ENCODE peak calls at places on chromosomes 12 and 14, in ten cellular contexts. One of them, this sample, is unnamed.

GRCh38 chr12:59086124-59086523 is 165.8 kb upstream of the LRIG3 start:
- DNase-seq in lower lobe of right lung: no peak
- DNase-seq in HFF-Myc: no peak
- DNase-seq in astrocyte of the spinal cord: no peak
- DNase-seq in fibroblast of the aortic adventitia: no peak
- DNase-seq in esophagus muscularis mucosa: no peak
- DNase-seq in foreskin fibroblast: no peak
- DNase-seq in HFFc6: no peak
- DNase-seq in type B pancreatic cell: no peak
- DNase-seq in tibial nerve: no peak
- DNase-seq in this sample: no peak

GRCh38 chr12:56252649-56253048 is 5.5 kb downstream of the ANKRD52 start:
- DNase-seq in lower lobe of right lung: no peak
- DNase-seq in HFF-Myc: no peak
- DNase-seq in astrocyte of the spinal cord: no peak
- DNase-seq in fibroblast of the aortic adventitia: no peak
- DNase-seq in esophagus muscularis mucosa: no peak
- DNase-seq in foreskin fibroblast: no peak
- DNase-seq in HFFc6: no peak
- DNase-seq in type B pancreatic cell: no peak
- DNase-seq in tibial nerve: no peak
- DNase-seq in this sample: no peak

GRCh38 chr14:94462219-94462551 is 9.6 kb upstream of the SERPINA11 start:
- DNase-seq in lower lobe of right lung: no peak
- DNase-seq in HFF-Myc: no peak
- DNase-seq in astrocyte of the spinal cord: no peak
- DNase-seq in fibroblast of the aortic adventitia: no peak
- DNase-seq in esophagus muscularis mucosa: no peak
- DNase-seq in foreskin fibroblast: no peak
- DNase-seq in HFFc6: no peak
- DNase-seq in type B pancreatic cell: no peak
- DNase-seq in tibial nerve: no peak
- DNase-seq in this sample: no peak

GRCh38 chr14:34203271-34203722 is 252.4 kb upstream of the EGLN3 start:
- DNase-seq in lower lobe of right lung: no peak
- DNase-seq in HFF-Myc: peak
- DNase-seq in astrocyte of the spinal cord: no peak
- DNase-seq in fibroblast of the aortic adventitia: no peak
- DNase-seq in esophagus muscularis mucosa: no peak
- DNase-seq in foreskin fibroblast: peak
- DNase-seq in HFFc6: no peak
- DNase-seq in type B pancreatic cell: no peak
- DNase-seq in tibial nerve: no peak
- DNase-seq in this sample: no peak

GRCh38 chr12:114834621-114835020 is 150.6 kb upstream of the TBX3 start:
- DNase-seq in lower lobe of right lung: no peak
- DNase-seq in HFF-Myc: peak
- DNase-seq in astrocyte of the spinal cord: peak
- DNase-seq in fibroblast of the aortic adventitia: peak
- DNase-seq in esophagus muscularis mucosa: no peak
- DNase-seq in foreskin fibroblast: peak
- DNase-seq in HFFc6: no peak
- DNase-seq in type B pancreatic cell: no peak
- DNase-seq in tibial nerve: no peak
- DNase-seq in this sample: no peak

GRCh38 chr14:69287096-69287991 is 27.4 kb downstream of the GALNT16 start:
- DNase-seq in lower lobe of right lung: no peak
- DNase-seq in HFF-Myc: no peak
- DNase-seq in astrocyte of the spinal cord: peak
- DNase-seq in fibroblast of the aortic adventitia: no peak
- DNase-seq in esophagus muscularis mucosa: no peak
- DNase-seq in foreskin fibroblast: no peak
- DNase-seq in HFFc6: no peak
- DNase-seq in type B pancreatic cell: no peak
- DNase-seq in tibial nerve: no peak
- DNase-seq in this sample: no peak

GRCh38 chr14:94635143-94635542 is 23.0 kb downstream of the SERPINA3 start:
- DNase-seq in lower lobe of right lung: no peak
- DNase-seq in HFF-Myc: no peak
- DNase-seq in astrocyte of the spinal cord: no peak
- DNase-seq in fibroblast of the aortic adventitia: no peak
- DNase-seq in esophagus muscularis mucosa: no peak
- DNase-seq in foreskin fibroblast: no peak
- DNase-seq in HFFc6: no peak
- DNase-seq in type B pancreatic cell: no peak
- DNase-seq in tibial nerve: no peak
- DNase-seq in this sample: no peak

GRCh38 chr14:106491851-106492250 is 965.5 kb downstream of the TMEM121 start:
- DNase-seq in lower lobe of right lung: no peak
- DNase-seq in HFF-Myc: no peak
- DNase-seq in astrocyte of the spinal cord: no peak
- DNase-seq in fibroblast of the aortic adventitia: no peak
- DNase-seq in esophagus muscularis mucosa: peak
- DNase-seq in foreskin fibroblast: no peak
- DNase-seq in HFFc6: no peak
- DNase-seq in type B pancreatic cell: no peak
- DNase-seq in tibial nerve: no peak
- DNase-seq in this sample: no peak

GRCh38 chr12:118126119-118126757 is 9.7 kb upstream of the PEBP1 start:
- DNase-seq in lower lobe of right lung: peak
- DNase-seq in HFF-Myc: no peak
- DNase-seq in astrocyte of the spinal cord: no peak
- DNase-seq in fibroblast of the aortic adventitia: no peak
- DNase-seq in esophagus muscularis mucosa: no peak
- DNase-seq in foreskin fibroblast: no peak
- DNase-seq in HFFc6: no peak
- DNase-seq in type B pancreatic cell: no peak
- DNase-seq in tibial nerve: no peak
- DNase-seq in this sample: no peak

GRCh38 chr14:101335061-101335661 is 226.1 kb upstream of the DIO3 start:
- DNase-seq in lower lobe of right lung: no peak
- DNase-seq in HFF-Myc: no peak
- DNase-seq in astrocyte of the spinal cord: no peak
- DNase-seq in fibroblast of the aortic adventitia: no peak
- DNase-seq in esophagus muscularis mucosa: peak
- DNase-seq in foreskin fibroblast: no peak
- DNase-seq in HFFc6: no peak
- DNase-seq in type B pancreatic cell: no peak
- DNase-seq in tibial nerve: no peak
- DNase-seq in this sample: peak

GRCh38 chr12:108570743-108571603 is 8.6 kb downstream of the ISCU start:
- DNase-seq in lower lobe of right lung: no peak
- DNase-seq in HFF-Myc: no peak
- DNase-seq in astrocyte of the spinal cord: peak
- DNase-seq in fibroblast of the aortic adventitia: peak
- DNase-seq in esophagus muscularis mucosa: peak
- DNase-seq in foreskin fibroblast: peak
- DNase-seq in HFFc6: peak
- DNase-seq in type B pancreatic cell: peak
- DNase-seq in tibial nerve: no peak
- DNase-seq in this sample: peak

GRCh38 chr14:106308839-106309389 is 782.5 kb downstream of the TMEM121 start:
- DNase-seq in lower lobe of right lung: peak
- DNase-seq in HFF-Myc: no peak
- DNase-seq in astrocyte of the spinal cord: no peak
- DNase-seq in fibroblast of the aortic adventitia: no peak
- DNase-seq in esophagus muscularis mucosa: no peak
- DNase-seq in foreskin fibroblast: peak
- DNase-seq in HFFc6: no peak
- DNase-seq in type B pancreatic cell: no peak
- DNase-seq in tibial nerve: no peak
- DNase-seq in this sample: no peak

DNA sequence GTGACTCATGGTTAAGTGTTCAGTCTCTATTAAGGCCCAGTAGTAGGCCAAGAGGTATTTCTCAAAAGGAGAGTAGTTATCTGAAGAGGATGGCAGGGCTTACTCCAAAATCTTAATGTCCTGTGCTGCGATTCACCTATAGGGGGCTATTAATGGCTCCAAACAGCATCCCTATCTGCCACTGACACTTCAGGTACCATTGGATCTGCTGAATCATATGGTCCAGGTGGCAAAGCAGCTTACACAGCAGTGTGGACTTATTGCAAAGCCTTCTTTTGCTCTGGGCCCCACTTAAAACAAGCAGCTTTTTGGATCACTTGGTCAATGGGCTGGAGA is 60.8 kb upstream of the ATP2B1 start:
- DNase-seq in lower lobe of right lung: no peak
- DNase-seq in HFF-Myc: no peak
- DNase-seq in astrocyte of the spinal cord: no peak
- DNase-seq in fibroblast of the aortic adventitia: no peak
- DNase-seq in esophagus muscularis mucosa: no peak
- DNase-seq in foreskin fibroblast: no peak
- DNase-seq in HFFc6: no peak
- DNase-seq in type B pancreatic cell: no peak
- DNase-seq in tibial nerve: no peak
- DNase-seq in this sample: no peak
- TF ChIP-seq CTCF in lower lobe of right lung: no peak
- TF ChIP-seq CTCF in HFF-Myc: no peak
- TF ChIP-seq CTCF in astrocyte of the spinal cord: no peak
- TF ChIP-seq CTCF in fibroblast of the aortic adventitia: no peak
- TF ChIP-seq CTCF in esophagus muscularis mucosa: no peak
- TF ChIP-seq CTCF in foreskin fibroblast: no peak
- TF ChIP-seq CTCF in HFFc6: peak
- TF ChIP-seq CTCF in type B pancreatic cell: no peak
- TF ChIP-seq CTCF in tibial nerve: no peak
- TF ChIP-seq CTCF in this sample: no peak

GRCh38 chr12:60845696-60846095 is 1249.9 kb downstream of the SLC16A7 start:
- DNase-seq in lower lobe of right lung: no peak
- DNase-seq in HFF-Myc: no peak
- DNase-seq in astrocyte of the spinal cord: no peak
- DNase-seq in fibroblast of the aortic adventitia: no peak
- DNase-seq in esophagus muscularis mucosa: no peak
- DNase-seq in foreskin fibroblast: no peak
- DNase-seq in HFFc6: no peak
- DNase-seq in type B pancreatic cell: no peak
- DNase-seq in tibial nerve: no peak
- DNase-seq in this sample: no peak
- TF ChIP-seq CTCF in lower lobe of right lung: no peak
- TF ChIP-seq CTCF in HFF-Myc: no peak
- TF ChIP-seq CTCF in astrocyte of the spinal cord: no peak
- TF ChIP-seq CTCF in fibroblast of the aortic adventitia: no peak
- TF ChIP-seq CTCF in esophagus muscularis mucosa: no peak
- TF ChIP-seq CTCF in foreskin fibroblast: no peak
- TF ChIP-seq CTCF in HFFc6: no peak
- TF ChIP-seq CTCF in type B pancreatic cell: no peak
- TF ChIP-seq CTCF in tibial nerve: no peak
- TF ChIP-seq CTCF in this sample: no peak

GRCh38 chr12:49264466-49264872 is 413 bp upstream of the TUBA1C start:
- DNase-seq in lower lobe of right lung: no peak
- DNase-seq in HFF-Myc: no peak
- DNase-seq in astrocyte of the spinal cord: no peak
- DNase-seq in fibroblast of the aortic adventitia: no peak
- DNase-seq in esophagus muscularis mucosa: no peak
- DNase-seq in foreskin fibroblast: peak
- DNase-seq in HFFc6: no peak
- DNase-seq in type B pancreatic cell: peak
- DNase-seq in tibial nerve: no peak
- DNase-seq in this sample: no peak

GRCh38 chr12:49260831-49261363 is 4.0 kb upstream of the TUBA1C start:
- DNase-seq in lower lobe of right lung: no peak
- DNase-seq in HFF-Myc: no peak
- DNase-seq in astrocyte of the spinal cord: no peak
- DNase-seq in fibroblast of the aortic adventitia: no peak
- DNase-seq in esophagus muscularis mucosa: no peak
- DNase-seq in foreskin fibroblast: no peak
- DNase-seq in HFFc6: no peak
- DNase-seq in type B pancreatic cell: no peak
- DNase-seq in tibial nerve: no peak
- DNase-seq in this sample: no peak

GRCh38 chr12:49263400-49263763 is 1.5 kb upstream of the TUBA1C start:
- DNase-seq in lower lobe of right lung: no peak
- DNase-seq in HFF-Myc: no peak
- DNase-seq in astrocyte of the spinal cord: no peak
- DNase-seq in fibroblast of the aortic adventitia: no peak
- DNase-seq in esophagus muscularis mucosa: no peak
- DNase-seq in foreskin fibroblast: no peak
- DNase-seq in HFFc6: no peak
- DNase-seq in type B pancreatic cell: no peak
- DNase-seq in tibial nerve: no peak
- DNase-seq in this sample: no peak

GRCh38 chr12:49261726-49262125 is 3.2 kb upstream of the TUBA1C start:
- DNase-seq in lower lobe of right lung: no peak
- DNase-seq in HFF-Myc: no peak
- DNase-seq in astrocyte of the spinal cord: no peak
- DNase-seq in fibroblast of the aortic adventitia: no peak
- DNase-seq in esophagus muscularis mucosa: no peak
- DNase-seq in foreskin fibroblast: peak
- DNase-seq in HFFc6: peak
- DNase-seq in type B pancreatic cell: no peak
- DNase-seq in tibial nerve: no peak
- DNase-seq in this sample: no peak

GRCh38 chr12:49264873-49265792 is at the start of gene TUBA1C:
- DNase-seq in lower lobe of right lung: peak
- DNase-seq in HFF-Myc: peak
- DNase-seq in astrocyte of the spinal cord: peak
- DNase-seq in fibroblast of the aortic adventitia: peak
- DNase-seq in esophagus muscularis mucosa: peak
- DNase-seq in foreskin fibroblast: peak
- DNase-seq in HFFc6: peak
- DNase-seq in type B pancreatic cell: peak
- DNase-seq in tibial nerve: peak
- DNase-seq in this sample: peak
- TF ChIP-seq CTCF in lower lobe of right lung: peak
- TF ChIP-seq CTCF in HFF-Myc: no peak
- TF ChIP-seq CTCF in astrocyte of the spinal cord: no peak
- TF ChIP-seq CTCF in fibroblast of the aortic adventitia: no peak
- TF ChIP-seq CTCF in esophagus muscularis mucosa: no peak
- TF ChIP-seq CTCF in foreskin fibroblast: no peak
- TF ChIP-seq CTCF in HFFc6: peak
- TF ChIP-seq CTCF in type B pancreatic cell: no peak
- TF ChIP-seq CTCF in tibial nerve: no peak
- TF ChIP-seq CTCF in this sample: no peak

DNA sequence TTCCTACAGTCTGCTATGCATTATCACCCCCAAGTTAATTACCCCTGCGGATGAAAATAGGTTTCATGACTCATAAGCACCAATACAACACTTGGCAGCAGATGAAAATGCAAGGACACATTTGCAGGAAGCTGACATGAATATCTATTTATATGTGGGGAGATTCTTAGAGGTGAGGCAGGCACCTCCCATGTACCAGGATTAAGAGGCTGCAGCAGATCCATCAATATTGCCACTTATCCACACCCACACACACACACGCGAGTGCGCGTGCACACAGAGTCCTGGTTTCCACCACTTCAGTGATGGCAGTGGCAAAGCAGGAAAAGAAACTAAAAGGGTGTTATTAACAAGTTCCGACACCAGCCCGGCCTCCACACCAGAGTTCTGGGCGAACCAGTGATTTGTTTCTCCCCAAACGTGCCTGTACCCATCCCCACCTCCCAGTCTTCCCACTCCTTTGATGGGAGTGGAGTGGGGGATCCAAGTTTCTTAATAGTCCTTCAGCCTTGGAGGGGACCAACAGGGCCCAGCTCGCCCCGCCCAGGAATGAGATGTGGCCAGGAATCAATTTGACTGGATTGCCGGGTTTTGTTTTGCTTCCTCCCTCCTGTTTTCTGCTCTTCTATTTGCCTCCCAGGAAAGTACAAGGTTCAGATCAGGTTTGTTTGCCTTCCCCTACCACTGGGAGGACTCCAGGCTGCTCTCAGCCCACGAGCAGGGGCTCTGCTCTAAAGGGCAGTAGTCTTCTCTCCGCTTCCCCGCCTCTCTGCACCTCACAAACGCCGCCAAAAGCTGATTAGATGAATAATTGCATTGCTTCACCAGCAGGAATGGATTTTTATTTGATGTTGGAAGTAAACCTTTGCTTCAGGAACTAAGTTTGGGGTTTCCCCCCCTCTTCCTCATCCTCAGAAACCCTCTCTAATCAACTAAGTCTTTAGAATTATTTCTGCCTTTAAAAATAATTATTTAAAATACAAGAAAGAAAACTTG is 5.2 kb downstream of the IRF2BPL start:
- DNase-seq in lower lobe of right lung: peak
- DNase-seq in HFF-Myc: no peak
- DNase-seq in astrocyte of the spinal cord: peak
- DNase-seq in fibroblast of the aortic adventitia: peak
- DNase-seq in esophagus muscularis mucosa: no peak
- DNase-seq in foreskin fibroblast: peak
- DNase-seq in HFFc6: peak
- DNase-seq in type B pancreatic cell: no peak
- DNase-seq in tibial nerve: no peak
- DNase-seq in this sample: no peak
- TF ChIP-seq CTCF in lower lobe of right lung: no peak
- TF ChIP-seq CTCF in HFF-Myc: peak
- TF ChIP-seq CTCF in astrocyte of the spinal cord: peak
- TF ChIP-seq CTCF in fibroblast of the aortic adventitia: peak
- TF ChIP-seq CTCF in esophagus muscularis mucosa: peak
- TF ChIP-seq CTCF in foreskin fibroblast: peak
- TF ChIP-seq CTCF in HFFc6: peak
- TF ChIP-seq CTCF in type B pancreatic cell: peak
- TF ChIP-seq CTCF in tibial nerve: no peak
- TF ChIP-seq CTCF in this sample: peak

This sample was measured in osteocyte.